ENCODE peak calls at places on chromosomes 1 and 21, in eight cellular contexts. O is substantia nigra; F is RWPE1; J is effector memory CD4-positive, alpha-beta T cell; Q is WERI-Rb-1; T is neural progenitor cell; S is CD4-positive, alpha-beta T cell; P is sigmoid colon. V is an unnamed sample.
A peak's percentile ranks its signal among the peaks of the same experiment; 100 is the strongest.

GRCh38 chr1:8562881-8563865 is 245.3 kb downstream of the SLC45A1 start:
- DNase-seq in O (no peak), F (no peak), J (no peak), Q (peak; percentile 28), T (no peak), S (no peak), P (no peak), V (no peak)

GRCh38 chr1:153577624-153578051 is 12.0 kb upstream of the S100A2 start:
- DNase-seq in O (peak; percentile 43), F (no peak), J (no peak), Q (no peak), T (no peak), S (no peak), P (no peak), V (peak; percentile 39)

GRCh38 chr1:186762653-186763052 is 66.1 kb upstream of the PLA2G4A start:
- DNase-seq in O (no peak), F (no peak), J (no peak), Q (no peak), T (no peak), S (no peak), P (no peak), V (no peak)

GRCh38 chr1:84146375-84147032 is 2.4 kb downstream of the PRKACB start:
- DNase-seq in O (no peak), F (peak; percentile 24), J (no peak), Q (no peak), T (no peak), S (no peak), P (no peak), V (no peak)

GRCh38 chr1:227775841-227776240 is 39.6 kb upstream of the PRSS38 start:
- DNase-seq in O (no peak), F (no peak), J (no peak), Q (no peak), T (no peak), S (no peak), P (no peak), V (no peak)

GRCh38 chr1:219567341-219567947 is 45.5 kb downstream of the ZC3H11B start:
- DNase-seq in O (no peak), F (peak; percentile 32), J (no peak), Q (no peak), T (peak; percentile 3), S (no peak), P (no peak), V (no peak)

GRCh38 chr1:205298191-205298994 is 23.2 kb downstream of the NUAK2 start:
- DNase-seq in O (no peak), F (peak; percentile 97), J (no peak), Q (no peak), T (peak; percentile 83), S (no peak), P (no peak), V (no peak)

GRCh38 chr1:185926562-185926961 is 192.4 kb downstream of the HMCN1 start:
- DNase-seq in O (no peak), F (no peak), J (no peak), Q (no peak), T (no peak), S (no peak), P (no peak), V (no peak)

GRCh38 chr1:230073371-230074035 is 6.5 kb downstream of the GALNT2 start:
- DNase-seq in O (peak; percentile 37), F (peak; percentile 46), J (no peak), Q (no peak), T (no peak), S (no peak), P (peak; percentile 53), V (no peak)

GRCh38 chr1:205950826-205951549 is 7.7 kb upstream of the SLC26A9 start:
- DNase-seq in O (no peak), F (no peak), J (no peak), Q (no peak), T (no peak), S (no peak), P (no peak), V (no peak)

GRCh38 chr21:42409366-42409765 is 5.7 kb downstream of the UBASH3A start:
- DNase-seq in O (no peak), F (no peak), J (no peak), Q (no peak), T (no peak), S (no peak), P (no peak), V (no peak)

GRCh38 chr1:36023098-36023769 is 60.7 kb upstream of the TEKT2 start:
- DNase-seq in O (no peak), F (no peak), J (no peak), Q (no peak), T (no peak), S (no peak), P (no peak), V (no peak)

GRCh38 chr1:154463512-154463990 is 38.5 kb upstream of the TDRD10 start:
- DNase-seq in O (no peak), F (no peak), J (peak; percentile 59), Q (no peak), T (no peak), S (peak; percentile 66), P (peak; percentile 60), V (no peak)

GRCh38 chr1:205519541-205520131 is 15.2 kb downstream of the CDK18 start:
- DNase-seq in O (peak; percentile 78), F (no peak), J (no peak), Q (peak; percentile 54), T (no peak), S (no peak), P (peak; percentile 85), V (peak; percentile 59)

DNA sequence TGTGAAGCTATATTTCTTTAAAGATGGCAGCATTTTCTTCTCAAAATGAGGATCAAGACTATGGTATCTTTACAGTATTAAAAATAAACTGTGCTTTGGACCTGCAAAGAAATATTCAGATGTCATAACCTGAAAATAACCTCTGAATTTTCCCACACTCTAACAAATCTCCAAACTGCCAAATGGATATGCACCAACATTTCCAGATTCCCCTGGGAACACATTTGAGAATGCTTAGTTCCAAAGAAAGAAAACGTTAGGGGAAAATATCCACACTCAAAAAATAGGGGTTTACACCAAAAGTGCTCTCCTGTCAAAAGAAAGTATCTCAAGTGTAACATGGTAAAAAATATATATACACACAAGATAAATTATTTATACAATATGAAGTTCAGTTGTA is 69.1 kb upstream of the ARHGAP29 start:
- DNase-seq in O (no peak), F (no peak), J (no peak), Q (no peak), T (no peak), S (no peak), P (no peak), V (no peak)
- H3K27ac ChIP-seq in O (no peak overlapping the region), F (no peak overlapping the region), J (no peak overlapping the region), Q (no peak overlapping the region), T (no peak overlapping the region), S (no peak overlapping the region), P (no peak overlapping the region), V (no peak overlapping the region)

GRCh38 chr1:204089044-204089751 is 16.3 kb downstream of the SOX13 start:
- DNase-seq in O (no peak), F (peak; percentile 54), J (no peak), Q (no peak), T (no peak), S (no peak), P (peak; percentile 97), V (no peak)
- H3K27ac ChIP-seq in O (peak overlapping the region; percentile 14), F (peak overlapping the region; percentile 91), J (no peak overlapping the region), Q (no peak overlapping the region), T (no peak overlapping the region), S (no peak overlapping the region), P (peak overlapping the region; percentile 81), V (peak overlapping the region; percentile 84)

DNA sequence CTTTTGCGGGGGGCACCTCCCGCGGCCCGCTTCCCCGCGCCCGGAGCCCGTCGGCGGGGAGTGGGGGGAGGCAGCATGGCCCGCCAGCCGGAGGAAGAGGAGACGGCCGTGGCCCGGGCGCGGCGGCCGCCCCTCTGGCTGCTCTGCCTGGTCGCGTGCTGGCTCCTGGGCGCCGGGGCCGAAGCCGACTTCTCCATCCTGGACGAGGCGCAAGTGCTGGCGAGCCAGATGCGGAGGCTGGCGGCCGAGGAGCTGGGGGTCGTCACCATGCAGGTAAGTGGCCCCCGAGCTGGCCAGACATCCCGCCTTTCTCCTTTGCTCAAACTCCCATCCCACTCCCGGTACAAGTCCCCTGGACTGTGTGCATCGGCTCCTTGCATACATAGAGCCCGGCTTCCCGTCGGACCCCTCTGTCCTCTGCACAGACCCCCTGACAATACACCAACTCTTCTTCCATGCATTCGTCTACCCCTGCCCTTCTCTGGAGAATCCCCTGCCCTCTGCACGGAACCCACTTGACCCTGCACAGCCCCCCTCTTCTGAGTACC is 815 bp downstream of the CACHD1 start:
- DNase-seq in O (no peak), F (peak; percentile 21), J (no peak), Q (peak; percentile 35), T (peak; percentile 73), S (no peak), P (peak; percentile 71), V (no peak)
- H3K27ac ChIP-seq in O (peak overlapping the region; percentile 6), F (peak overlapping the region; percentile 56), J (no peak overlapping the region), Q (peak overlapping the region; percentile 64), T (peak overlapping the region; percentile 67), S (no peak overlapping the region), P (peak overlapping the region; percentile 78), V (peak overlapping the region; percentile 64)

GRCh38 chr1:162206749-162207635 is 137.5 kb downstream of the NOS1AP start:
- DNase-seq in O (no peak), F (no peak), J (no peak), Q (peak; percentile 50), T (no peak), S (no peak), P (peak; percentile 71), V (no peak)

GRCh38 chr1:162204129-162204882 is 134.8 kb downstream of the NOS1AP start:
- DNase-seq in O (no peak), F (no peak), J (no peak), Q (no peak), T (no peak), S (no peak), P (no peak), V (no peak)

GRCh38 chr1:162204883-162205132 is 135.3 kb downstream of the NOS1AP start:
- DNase-seq in O (no peak), F (no peak), J (no peak), Q (no peak), T (no peak), S (no peak), P (no peak), V (no peak)

GRCh38 chr1:162207862-162208261 is 138.4 kb downstream of the NOS1AP start:
- DNase-seq in O (no peak), F (no peak), J (no peak), Q (no peak), T (no peak), S (no peak), P (no peak), V (no peak)

GRCh38 chr1:162206300-162206699 is 136.8 kb downstream of the NOS1AP start:
- DNase-seq in O (no peak), F (no peak), J (no peak), Q (no peak), T (no peak), S (no peak), P (no peak), V (no peak)
- H3K27ac ChIP-seq in O (no peak overlapping the region), F (no peak overlapping the region), J (no peak overlapping the region), Q (no peak overlapping the region), T (no peak overlapping the region), S (no peak overlapping the region), P (peak overlapping the region; percentile 59), V (no peak overlapping the region)